ENCODE peak calls at places on chromosome 15, in eight cellular contexts. One of them, this sample, is unnamed.

GRCh38 chr15:90234519-90234988 is 545 bp downstream of the GDPGP1 start:
- DNase-seq in activated CD8-positive, alpha-beta memory T cell treated with anti-CD3 and anti-CD28 coated beads for 48 hours: no peak
- DNase-seq in amniotic stem cell: no peak
- DNase-seq in activated naive CD4-positive, alpha-beta T cell: no peak
- DNase-seq in NCI-H1105: no peak
- DNase-seq in activated CD4-positive, alpha-beta T cell treated with anti-CD3 and anti-CD28 coated beads, Interleukin-2, amount 10 ng/mL, durations not matched to agents 7 days and 5 days: no peak
- DNase-seq in stimulated activated CD8-positive, alpha-beta memory T cell treated with anti-CD3 and anti-CD28 coated beads, Interleukin-15, amount 100 ng/mL, for 48 hours: no peak
- DNase-seq in NCI-H1048: no peak
- DNase-seq in this sample: no peak

GRCh38 chr15:94397377-94397776 is 166.0 kb downstream of the MCTP2 start:
- DNase-seq in activated CD8-positive, alpha-beta memory T cell treated with anti-CD3 and anti-CD28 coated beads for 48 hours: no peak
- DNase-seq in amniotic stem cell: no peak
- DNase-seq in activated naive CD4-positive, alpha-beta T cell: no peak
- DNase-seq in NCI-H1105: no peak
- DNase-seq in activated CD4-positive, alpha-beta T cell treated with anti-CD3 and anti-CD28 coated beads, Interleukin-2, amount 10 ng/mL, durations not matched to agents 7 days and 5 days: no peak
- DNase-seq in stimulated activated CD8-positive, alpha-beta memory T cell treated with anti-CD3 and anti-CD28 coated beads, Interleukin-15, amount 100 ng/mL, for 48 hours: no peak
- DNase-seq in NCI-H1048: no peak
- DNase-seq in this sample: no peak

GRCh38 chr15:33837294-33837693 is 131.0 kb upstream of the CHRM5 start:
- DNase-seq in activated CD8-positive, alpha-beta memory T cell treated with anti-CD3 and anti-CD28 coated beads for 48 hours: no peak
- DNase-seq in amniotic stem cell: no peak
- DNase-seq in activated naive CD4-positive, alpha-beta T cell: no peak
- DNase-seq in NCI-H1105: no peak
- DNase-seq in activated CD4-positive, alpha-beta T cell treated with anti-CD3 and anti-CD28 coated beads, Interleukin-2, amount 10 ng/mL, durations not matched to agents 7 days and 5 days: no peak
- DNase-seq in stimulated activated CD8-positive, alpha-beta memory T cell treated with anti-CD3 and anti-CD28 coated beads, Interleukin-15, amount 100 ng/mL, for 48 hours: no peak
- DNase-seq in NCI-H1048: no peak
- DNase-seq in this sample: no peak

GRCh38 chr15:57784081-57784488 is 77.6 kb downstream of the POLR2M start:
- DNase-seq in activated CD8-positive, alpha-beta memory T cell treated with anti-CD3 and anti-CD28 coated beads for 48 hours: no peak
- DNase-seq in amniotic stem cell: peak; percentile 87
- DNase-seq in activated naive CD4-positive, alpha-beta T cell: no peak
- DNase-seq in NCI-H1105: no peak
- DNase-seq in activated CD4-positive, alpha-beta T cell treated with anti-CD3 and anti-CD28 coated beads, Interleukin-2, amount 10 ng/mL, durations not matched to agents 7 days and 5 days: no peak
- DNase-seq in stimulated activated CD8-positive, alpha-beta memory T cell treated with anti-CD3 and anti-CD28 coated beads, Interleukin-15, amount 100 ng/mL, for 48 hours: no peak
- DNase-seq in NCI-H1048: no peak
- DNase-seq in this sample: no peak

GRCh38 chr15:98795980-98796379 is 147.6 kb downstream of the IGF1R start:
- DNase-seq in activated CD8-positive, alpha-beta memory T cell treated with anti-CD3 and anti-CD28 coated beads for 48 hours: no peak
- DNase-seq in amniotic stem cell: no peak
- DNase-seq in activated naive CD4-positive, alpha-beta T cell: no peak
- DNase-seq in NCI-H1105: no peak
- DNase-seq in activated CD4-positive, alpha-beta T cell treated with anti-CD3 and anti-CD28 coated beads, Interleukin-2, amount 10 ng/mL, durations not matched to agents 7 days and 5 days: no peak
- DNase-seq in stimulated activated CD8-positive, alpha-beta memory T cell treated with anti-CD3 and anti-CD28 coated beads, Interleukin-15, amount 100 ng/mL, for 48 hours: no peak
- DNase-seq in NCI-H1048: no peak
- DNase-seq in this sample: no peak

GRCh38 chr15:38267416-38268022 is 14.9 kb downstream of the SPRED1 start:
- DNase-seq in activated CD8-positive, alpha-beta memory T cell treated with anti-CD3 and anti-CD28 coated beads for 48 hours: no peak
- DNase-seq in amniotic stem cell: no peak
- DNase-seq in activated naive CD4-positive, alpha-beta T cell: no peak
- DNase-seq in NCI-H1105: no peak
- DNase-seq in activated CD4-positive, alpha-beta T cell treated with anti-CD3 and anti-CD28 coated beads, Interleukin-2, amount 10 ng/mL, durations not matched to agents 7 days and 5 days: no peak
- DNase-seq in stimulated activated CD8-positive, alpha-beta memory T cell treated with anti-CD3 and anti-CD28 coated beads, Interleukin-15, amount 100 ng/mL, for 48 hours: no peak
- DNase-seq in NCI-H1048: no peak
- DNase-seq in this sample: no peak

GRCh38 chr15:92653836-92654524 is 1.6 kb downstream of the FAM174B start:
- DNase-seq in activated CD8-positive, alpha-beta memory T cell treated with anti-CD3 and anti-CD28 coated beads for 48 hours: no peak
- DNase-seq in amniotic stem cell: no peak
- DNase-seq in activated naive CD4-positive, alpha-beta T cell: no peak
- DNase-seq in NCI-H1105: peak; percentile 30
- DNase-seq in activated CD4-positive, alpha-beta T cell treated with anti-CD3 and anti-CD28 coated beads, Interleukin-2, amount 10 ng/mL, durations not matched to agents 7 days and 5 days: no peak
- DNase-seq in stimulated activated CD8-positive, alpha-beta memory T cell treated with anti-CD3 and anti-CD28 coated beads, Interleukin-15, amount 100 ng/mL, for 48 hours: no peak
- DNase-seq in NCI-H1048: no peak
- DNase-seq in this sample: no peak

GRCh38 chr15:27686376-27686775 is 412.7 kb downstream of the OCA2 start:
- DNase-seq in activated CD8-positive, alpha-beta memory T cell treated with anti-CD3 and anti-CD28 coated beads for 48 hours: no peak
- DNase-seq in amniotic stem cell: no peak
- DNase-seq in activated naive CD4-positive, alpha-beta T cell: no peak
- DNase-seq in NCI-H1105: no peak
- DNase-seq in activated CD4-positive, alpha-beta T cell treated with anti-CD3 and anti-CD28 coated beads, Interleukin-2, amount 10 ng/mL, durations not matched to agents 7 days and 5 days: no peak
- DNase-seq in stimulated activated CD8-positive, alpha-beta memory T cell treated with anti-CD3 and anti-CD28 coated beads, Interleukin-15, amount 100 ng/mL, for 48 hours: no peak
- DNase-seq in NCI-H1048: no peak
- DNase-seq in this sample: no peak

GRCh38 chr15:41543521-41543870 is 561 bp downstream of the RPAP1 start:
- DNase-seq in activated CD8-positive, alpha-beta memory T cell treated with anti-CD3 and anti-CD28 coated beads for 48 hours: no peak
- DNase-seq in amniotic stem cell: no peak
- DNase-seq in activated naive CD4-positive, alpha-beta T cell: no peak
- DNase-seq in NCI-H1105: no peak
- DNase-seq in activated CD4-positive, alpha-beta T cell treated with anti-CD3 and anti-CD28 coated beads, Interleukin-2, amount 10 ng/mL, durations not matched to agents 7 days and 5 days: no peak
- DNase-seq in stimulated activated CD8-positive, alpha-beta memory T cell treated with anti-CD3 and anti-CD28 coated beads, Interleukin-15, amount 100 ng/mL, for 48 hours: no peak
- DNase-seq in NCI-H1048: no peak
- DNase-seq in this sample: no peak

GRCh38 chr15:95559875-95560394 is 770.6 kb upstream of the NR2F2 start:
- DNase-seq in activated CD8-positive, alpha-beta memory T cell treated with anti-CD3 and anti-CD28 coated beads for 48 hours: no peak
- DNase-seq in amniotic stem cell: peak; percentile 79
- DNase-seq in activated naive CD4-positive, alpha-beta T cell: no peak
- DNase-seq in NCI-H1105: no peak
- DNase-seq in activated CD4-positive, alpha-beta T cell treated with anti-CD3 and anti-CD28 coated beads, Interleukin-2, amount 10 ng/mL, durations not matched to agents 7 days and 5 days: no peak
- DNase-seq in stimulated activated CD8-positive, alpha-beta memory T cell treated with anti-CD3 and anti-CD28 coated beads, Interleukin-15, amount 100 ng/mL, for 48 hours: no peak
- DNase-seq in NCI-H1048: no peak
- DNase-seq in this sample: peak; percentile 77

GRCh38 chr15:78732634-78733033 is 78.6 kb downstream of the ADAMTS7 start:
- DNase-seq in activated CD8-positive, alpha-beta memory T cell treated with anti-CD3 and anti-CD28 coated beads for 48 hours: no peak
- DNase-seq in amniotic stem cell: no peak
- DNase-seq in activated naive CD4-positive, alpha-beta T cell: no peak
- DNase-seq in NCI-H1105: no peak
- DNase-seq in activated CD4-positive, alpha-beta T cell treated with anti-CD3 and anti-CD28 coated beads, Interleukin-2, amount 10 ng/mL, durations not matched to agents 7 days and 5 days: no peak
- DNase-seq in stimulated activated CD8-positive, alpha-beta memory T cell treated with anti-CD3 and anti-CD28 coated beads, Interleukin-15, amount 100 ng/mL, for 48 hours: no peak
- DNase-seq in NCI-H1048: no peak
- DNase-seq in this sample: no peak

GRCh38 chr15:59138243-59138642 is 33.3 kb downstream of the CCNB2 start:
- DNase-seq in activated CD8-positive, alpha-beta memory T cell treated with anti-CD3 and anti-CD28 coated beads for 48 hours: no peak
- DNase-seq in amniotic stem cell: no peak
- DNase-seq in activated naive CD4-positive, alpha-beta T cell: peak; percentile 19
- DNase-seq in NCI-H1105: peak; percentile 39
- DNase-seq in activated CD4-positive, alpha-beta T cell treated with anti-CD3 and anti-CD28 coated beads, Interleukin-2, amount 10 ng/mL, durations not matched to agents 7 days and 5 days: peak; percentile 59
- DNase-seq in stimulated activated CD8-positive, alpha-beta memory T cell treated with anti-CD3 and anti-CD28 coated beads, Interleukin-15, amount 100 ng/mL, for 48 hours: peak; percentile 29
- DNase-seq in NCI-H1048: no peak
- DNase-seq in this sample: peak; percentile 32

GRCh38 chr15:31202953-31203352 is 101.4 kb upstream of the TRPM1 start:
- DNase-seq in activated CD8-positive, alpha-beta memory T cell treated with anti-CD3 and anti-CD28 coated beads for 48 hours: no peak
- DNase-seq in amniotic stem cell: no peak
- DNase-seq in activated naive CD4-positive, alpha-beta T cell: no peak
- DNase-seq in NCI-H1105: no peak
- DNase-seq in activated CD4-positive, alpha-beta T cell treated with anti-CD3 and anti-CD28 coated beads, Interleukin-2, amount 10 ng/mL, durations not matched to agents 7 days and 5 days: peak; percentile 69
- DNase-seq in stimulated activated CD8-positive, alpha-beta memory T cell treated with anti-CD3 and anti-CD28 coated beads, Interleukin-15, amount 100 ng/mL, for 48 hours: no peak
- DNase-seq in NCI-H1048: no peak
- DNase-seq in this sample: no peak

GRCh38 chr15:31461911-31462480 is 135.4 kb downstream of the KLF13 start:
- DNase-seq in activated CD8-positive, alpha-beta memory T cell treated with anti-CD3 and anti-CD28 coated beads for 48 hours: no peak
- DNase-seq in amniotic stem cell: no peak
- DNase-seq in activated naive CD4-positive, alpha-beta T cell: no peak
- DNase-seq in NCI-H1105: no peak
- DNase-seq in activated CD4-positive, alpha-beta T cell treated with anti-CD3 and anti-CD28 coated beads, Interleukin-2, amount 10 ng/mL, durations not matched to agents 7 days and 5 days: no peak
- DNase-seq in stimulated activated CD8-positive, alpha-beta memory T cell treated with anti-CD3 and anti-CD28 coated beads, Interleukin-15, amount 100 ng/mL, for 48 hours: no peak
- DNase-seq in NCI-H1048: no peak
- DNase-seq in this sample: peak; percentile 8

GRCh38 chr15:51450001-51450400 is 108.5 kb downstream of the GLDN start:
- DNase-seq in activated CD8-positive, alpha-beta memory T cell treated with anti-CD3 and anti-CD28 coated beads for 48 hours: no peak
- DNase-seq in amniotic stem cell: no peak
- DNase-seq in activated naive CD4-positive, alpha-beta T cell: no peak
- DNase-seq in NCI-H1105: no peak
- DNase-seq in activated CD4-positive, alpha-beta T cell treated with anti-CD3 and anti-CD28 coated beads, Interleukin-2, amount 10 ng/mL, durations not matched to agents 7 days and 5 days: no peak
- DNase-seq in stimulated activated CD8-positive, alpha-beta memory T cell treated with anti-CD3 and anti-CD28 coated beads, Interleukin-15, amount 100 ng/mL, for 48 hours: no peak
- DNase-seq in NCI-H1048: no peak
- DNase-seq in this sample: no peak

GRCh38 chr15:50418041-50418583 is 6.1 kb upstream of the USP8 start:
- DNase-seq in activated CD8-positive, alpha-beta memory T cell treated with anti-CD3 and anti-CD28 coated beads for 48 hours: no peak
- DNase-seq in amniotic stem cell: no peak
- DNase-seq in activated naive CD4-positive, alpha-beta T cell: no peak
- DNase-seq in NCI-H1105: no peak
- DNase-seq in activated CD4-positive, alpha-beta T cell treated with anti-CD3 and anti-CD28 coated beads, Interleukin-2, amount 10 ng/mL, durations not matched to agents 7 days and 5 days: no peak
- DNase-seq in stimulated activated CD8-positive, alpha-beta memory T cell treated with anti-CD3 and anti-CD28 coated beads, Interleukin-15, amount 100 ng/mL, for 48 hours: no peak
- DNase-seq in NCI-H1048: no peak
- DNase-seq in this sample: no peak

This sample was measured in SJSA1.